ENCODE peak calls at places on chromosomes 16 and 17, in four cellular contexts. One of them, this sample, is unnamed.

GRCh38 chr17:5545051-5545987 is 39.0 kb downstream of the NLRP1 start:
- DNase-seq in T follicular helper cell: no peak
- DNase-seq in stimulated activated CD8-positive, alpha-beta memory T cell treated with anti-CD3 and anti-CD28 coated beads, Interleukin-7, amount 100 ng/mL, for 1 hour: no peak
- DNase-seq in glutamatergic neuron: no peak
- DNase-seq in this sample: peak

GRCh38 chr16:83813818-83814653 is 6.3 kb downstream of the HSBP1 start:
- DNase-seq in T follicular helper cell: no peak
- DNase-seq in stimulated activated CD8-positive, alpha-beta memory T cell treated with anti-CD3 and anti-CD28 coated beads, Interleukin-7, amount 100 ng/mL, for 1 hour: no peak
- DNase-seq in glutamatergic neuron: no peak
- DNase-seq in this sample: peak

GRCh38 chr17:40490289-40490853 is 11.1 kb downstream of the TNS4 start:
- DNase-seq in T follicular helper cell: no peak
- DNase-seq in stimulated activated CD8-positive, alpha-beta memory T cell treated with anti-CD3 and anti-CD28 coated beads, Interleukin-7, amount 100 ng/mL, for 1 hour: no peak
- DNase-seq in glutamatergic neuron: peak
- DNase-seq in this sample: peak

GRCh38 chr17:75476752-75477492 is 20.5 kb downstream of the TMEM94 start:
- DNase-seq in T follicular helper cell: no peak
- DNase-seq in stimulated activated CD8-positive, alpha-beta memory T cell treated with anti-CD3 and anti-CD28 coated beads, Interleukin-7, amount 100 ng/mL, for 1 hour: no peak
- DNase-seq in glutamatergic neuron: no peak
- DNase-seq in this sample: no peak

GRCh38 chr16:86074651-86075487 is 175.9 kb downstream of the IRF8 start:
- DNase-seq in T follicular helper cell: no peak
- DNase-seq in stimulated activated CD8-positive, alpha-beta memory T cell treated with anti-CD3 and anti-CD28 coated beads, Interleukin-7, amount 100 ng/mL, for 1 hour: no peak
- DNase-seq in glutamatergic neuron: no peak
- DNase-seq in this sample: peak

GRCh38 chr17:48131216-48131824 is 23.8 kb downstream of the SNX11 start:
- DNase-seq in T follicular helper cell: peak
- DNase-seq in stimulated activated CD8-positive, alpha-beta memory T cell treated with anti-CD3 and anti-CD28 coated beads, Interleukin-7, amount 100 ng/mL, for 1 hour: no peak
- DNase-seq in glutamatergic neuron: peak
- DNase-seq in this sample: peak

GRCh38 chr17:55527520-55528118 is 16.4 kb upstream of the SMIM36 start:
- DNase-seq in T follicular helper cell: no peak
- DNase-seq in stimulated activated CD8-positive, alpha-beta memory T cell treated with anti-CD3 and anti-CD28 coated beads, Interleukin-7, amount 100 ng/mL, for 1 hour: no peak
- DNase-seq in glutamatergic neuron: peak
- DNase-seq in this sample: peak

GRCh38 chr17:9240659-9241370 is 219.5 kb downstream of the NTN1 start:
- DNase-seq in T follicular helper cell: no peak
- DNase-seq in stimulated activated CD8-positive, alpha-beta memory T cell treated with anti-CD3 and anti-CD28 coated beads, Interleukin-7, amount 100 ng/mL, for 1 hour: no peak
- DNase-seq in glutamatergic neuron: peak
- DNase-seq in this sample: no peak

GRCh38 chr16:79287424-79287917 is 313.1 kb downstream of the MAF start:
- DNase-seq in T follicular helper cell: no peak
- DNase-seq in stimulated activated CD8-positive, alpha-beta memory T cell treated with anti-CD3 and anti-CD28 coated beads, Interleukin-7, amount 100 ng/mL, for 1 hour: no peak
- DNase-seq in glutamatergic neuron: no peak
- DNase-seq in this sample: no peak

This sample was measured in iris pigment epithelial cell.